ENCODE peak calls at places on chromosome 3, in five cellular contexts. J is AG04449, V is dorsolateral prefrontal cortex, U is upper lobe of left lung, R is cardiac fibroblast. Q is an unnamed sample.

GRCh38 chr3:153414972-153415371 is 252.9 kb downstream of the RAP2B start:
- DNase-seq in J (peak; percentile 60), V (no peak), U (no peak), R (no peak), Q (peak; percentile 14)

GRCh38 chr3:171181907-171182690 is 155.6 kb upstream of the SLC2A2 start:
- DNase-seq in J (no peak), V (no peak), U (no peak), R (peak; percentile 56), Q (no peak)

GRCh38 chr3:186360779-186361178 is 1.3 kb downstream of the DGKG start:
- DNase-seq in J (no peak), V (no peak), U (peak; percentile 87), R (no peak), Q (no peak)

GRCh38 chr3:36943601-36944000 is 1.3 kb downstream of the TRANK1 start:
- DNase-seq in J (no peak), V (no peak), U (no peak), R (no peak), Q (no peak)

GRCh38 chr3:84724877-84725276 is 233.9 kb upstream of the CADM2 start:
- DNase-seq in J (no peak), V (no peak), U (no peak), R (peak; percentile 87), Q (peak; percentile 48)

GRCh38 chr3:16869606-16870005 is 15.1 kb upstream of the PLCL2 start:
- DNase-seq in J (no peak), V (no peak), U (no peak), R (peak; percentile 33), Q (no peak)

GRCh38 chr3:158794936-158795518 is 6.8 kb upstream of the MFSD1 start:
- DNase-seq in J (no peak), V (no peak), U (no peak), R (peak; percentile 77), Q (no peak)

GRCh38 chr3:175729466-175729865 is 870.3 kb downstream of the NAALADL2 start:
- DNase-seq in J (no peak), V (no peak), U (no peak), R (no peak), Q (no peak)

GRCh38 chr3:45946307-45946706 is 3.0 kb downstream of the CXCR6 start:
- DNase-seq in J (no peak), V (no peak), U (no peak), R (no peak), Q (no peak)

GRCh38 chr3:57161915-57162314 is 3.2 kb downstream of the IL17RD start:
- DNase-seq in J (no peak), V (no peak), U (no peak), R (no peak), Q (no peak)

GRCh38 chr3:112005091-112005672 is 6.5 kb downstream of the TAGLN3 start:
- DNase-seq in J (no peak), V (no peak), U (no peak), R (peak; percentile 25), Q (no peak)

GRCh38 chr3:169241575-169241927 is 422.0 kb downstream of the MECOM start:
- DNase-seq in J (no peak), V (no peak), U (no peak), R (peak; percentile 86), Q (no peak)

GRCh38 chr3:182133752-182134151 is 422.0 kb downstream of the SOX2 start:
- DNase-seq in J (no peak), V (no peak), U (no peak), R (no peak), Q (no peak)

GRCh38 chr3:167288737-167289136 is 91.4 kb downstream of the ZBBX start:
- DNase-seq in J (no peak), V (no peak), U (no peak), R (no peak), Q (no peak)

GRCh38 chr3:183252973-183253363 is at the start of gene B3GNT5:
- DNase-seq in J (no peak), V (no peak), U (peak; percentile 93), R (peak; percentile 33), Q (no peak)

GRCh38 chr3:96361241-96361640 is 453.2 kb upstream of the EPHA6 start:
- DNase-seq in J (no peak), V (no peak), U (no peak), R (no peak), Q (no peak)

GRCh38 chr3:100384735-100385134 is 16.2 kb downstream of the TOMM70 start:
- DNase-seq in J (no peak), V (no peak), U (no peak), R (no peak), Q (no peak)

GRCh38 chr3:100389025-100389424 is 11.9 kb downstream of the TOMM70 start:
- DNase-seq in J (no peak), V (no peak), U (no peak), R (no peak), Q (no peak)

GRCh38 chr3:100386437-100387064 is 14.3 kb downstream of the TOMM70 start:
- DNase-seq in J (no peak), V (no peak), U (no peak), R (no peak), Q (no peak)
- H3K4me3 ChIP-seq in J (no peak overlapping the region), V (no peak overlapping the region), U (no peak overlapping the region), R (no peak overlapping the region), Q (no peak overlapping the region)

DNA sequence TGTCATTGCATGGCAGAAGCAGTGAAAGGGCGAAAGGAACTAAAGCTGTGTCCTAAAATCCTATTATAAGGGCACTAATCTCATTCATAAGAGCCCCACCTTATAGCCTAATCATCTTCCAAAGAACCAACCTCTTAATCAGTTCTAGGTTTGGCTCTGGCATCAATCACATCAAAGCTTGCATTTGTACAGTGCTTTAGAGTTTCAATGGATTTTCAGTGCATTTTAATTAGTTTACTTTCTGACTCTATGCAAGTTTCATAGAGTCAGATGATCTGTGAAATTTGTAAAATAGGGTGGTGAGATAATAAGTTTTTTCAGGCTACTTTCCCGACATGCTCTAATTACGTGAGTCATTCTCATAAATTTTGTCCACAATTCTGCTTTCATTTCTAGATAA is 341.1 kb downstream of the DIPK2A start:
- DNase-seq in J (no peak), V (no peak), U (no peak), R (no peak), Q (no peak)
- H3K4me3 ChIP-seq in J (no peak overlapping the region), V (no peak overlapping the region), U (no peak overlapping the region), R (no peak overlapping the region), Q (no peak overlapping the region)

GRCh38 chr3:72309626-72310025 is 524.7 kb upstream of the PROK2 start:
- DNase-seq in J (no peak), V (no peak), U (no peak), R (no peak), Q (no peak)
- H3K4me3 ChIP-seq in J (no peak overlapping the region), V (no peak overlapping the region), U (no peak overlapping the region), R (no peak overlapping the region), Q (no peak overlapping the region)

GRCh38 chr3:71579934-71580318 is 3.6 kb downstream of the FOXP1 start:
- DNase-seq in J (no peak), V (no peak), U (no peak), R (peak; percentile 37), Q (no peak)
- H3K4me3 ChIP-seq in J (peak overlapping the region; percentile 88), V (peak overlapping the region; percentile 80), U (peak overlapping the region; percentile 15), R (no peak overlapping the region), Q (peak overlapping the region; percentile 7)

GRCh38 chr3:127136024-127136600 is 56.8 kb upstream of the PRR23E start:
- DNase-seq in J (no peak), V (no peak), U (no peak), R (no peak), Q (no peak)
- H3K4me3 ChIP-seq in J (no peak overlapping the region), V (peak overlapping the region; percentile 49), U (no peak overlapping the region), R (no peak overlapping the region), Q (no peak overlapping the region)

Q was measured in retinal pigment epithelial cell.